ENCODE peak calls at places on chromosomes 6 and 20, in eight cellular contexts. L is SHP77; I is HS-27A; Z is RWPE1; P is activated naive CD4-positive, alpha-beta T cell treated with anti-CD3 and anti-CD28 coated beads, Interleukin-2, amount 10 ng/mL, durations not matched to agents 7 days and 5 days; S is T-cell; M is progenitor cell of endocrine pancreas; E is heart left ventricle. N is an unnamed sample.

GRCh38 chr20:49104365-49104648 is 58.2 kb downstream of the CSE1L start:
- DNase-seq in L (no peak), I (no peak), Z (no peak), P (no peak), S (no peak), M (no peak), E (no peak), N (no peak)

GRCh38 chr20:17992847-17993508 is 24.2 kb downstream of the MGME1 start:
- DNase-seq in L (no peak), I (no peak), Z (no peak), P (no peak), S (no peak), M (no peak), E (no peak), N (no peak)

GRCh38 chr6:100112855-100113508 is 119.0 kb upstream of the MCHR2 start:
- DNase-seq in L (no peak), I (no peak), Z (no peak), P (no peak), S (no peak), M (no peak), E (no peak), N (no peak)

GRCh38 chr6:128531696-128532095 is 11.3 kb upstream of the PTPRK start:
- DNase-seq in L (no peak), I (no peak), Z (no peak), P (no peak), S (no peak), M (no peak), E (no peak), N (no peak)

GRCh38 chr6:127117979-127118504 is 429 bp upstream of the RSPO3 start:
- DNase-seq in L (no peak), I (no peak), Z (no peak), P (no peak), S (no peak), M (no peak), E (no peak), N (no peak)

GRCh38 chr20:48286571-48287551 is 501.6 kb upstream of the SULF2 start:
- DNase-seq in L (no peak), I (no peak), Z (no peak), P (no peak), S (no peak), M (no peak), E (no peak), N (no peak)

GRCh38 chr20:2981646-2982045 is 61.8 kb upstream of the GNRH2 start:
- DNase-seq in L (no peak), I (no peak), Z (no peak), P (no peak), S (no peak), M (no peak), E (no peak), N (no peak)

GRCh38 chr20:23605867-23606651 is at the start of gene CST9:
- DNase-seq in L (no peak), I (no peak), Z (no peak), P (no peak), S (no peak), M (no peak), E (no peak), N (no peak)

GRCh38 chr6:75855047-75855446 is 106.0 kb downstream of the MYO6 start:
- DNase-seq in L (peak), I (peak), Z (peak), P (peak), S (no peak), M (no peak), E (no peak), N (peak)

GRCh38 chr6:46453221-46453620 is 38.0 kb downstream of the RCAN2 start:
- DNase-seq in L (no peak), I (no peak), Z (no peak), P (no peak), S (no peak), M (no peak), E (no peak), N (no peak)

GRCh38 chr20:19254956-19255355 is 42.5 kb downstream of the SLC24A3 start:
- DNase-seq in L (no peak), I (no peak), Z (no peak), P (no peak), S (no peak), M (no peak), E (no peak), N (no peak)

GRCh38 chr6:20644667-20645370 is 110.6 kb downstream of the CDKAL1 start:
- DNase-seq in L (no peak), I (no peak), Z (no peak), P (no peak), S (no peak), M (no peak), E (no peak), N (no peak)

GRCh38 chr6:13600036-13600435 is 15.1 kb upstream of the NOL7 start:
- DNase-seq in L (no peak), I (no peak), Z (no peak), P (no peak), S (no peak), M (no peak), E (no peak), N (no peak)

GRCh38 chr6:92779758-92780157 is 639.6 kb downstream of the EPHA7 start:
- DNase-seq in L (no peak), I (no peak), Z (peak), P (no peak), S (no peak), M (no peak), E (no peak), N (no peak)

GRCh38 chr6:111950661-111951426 is 77.6 kb upstream of the FYN start:
- DNase-seq in L (peak), I (no peak), Z (no peak), P (no peak), S (no peak), M (no peak), E (peak), N (no peak)

GRCh38 chr6:35486005-35486925 is 10.6 kb downstream of the TEAD3 start:
- DNase-seq in L (no peak), I (no peak), Z (peak), P (no peak), S (no peak), M (peak), E (peak), N (no peak)

GRCh38 chr6:32181890-32182529 is 2.0 kb downstream of the AGER start:
- DNase-seq in L (no peak), I (no peak), Z (no peak), P (no peak), S (no peak), M (no peak), E (no peak), N (no peak)

GRCh38 chr6:153013438-153013837 is 10.9 kb upstream of the MTRF1L start:
- DNase-seq in L (no peak), I (no peak), Z (no peak), P (no peak), S (no peak), M (no peak), E (no peak), N (no peak)

GRCh38 chr6:107666084-107666981 is 157.8 kb downstream of the SCML4 start:
- DNase-seq in L (peak), I (no peak), Z (no peak), P (no peak), S (no peak), M (no peak), E (no peak), N (no peak)

GRCh38 chr6:142850653-142851434 is 94.1 kb downstream of the HIVEP2 start:
- DNase-seq in L (peak), I (no peak), Z (no peak), P (peak), S (no peak), M (no peak), E (no peak), N (no peak)

GRCh38 chr20:20820104-20820503 is 107.7 kb upstream of the RALGAPA2 start:
- DNase-seq in L (peak), I (no peak), Z (no peak), P (no peak), S (no peak), M (peak), E (no peak), N (no peak)